ENCODE peak calls at places on chromosomes 3 and 15, in ten cellular contexts. A, N, Q, M, F, G, C, B, T and E are unnamed samples.

GRCh38 chr3:194257030-194257657 is 94.0 kb downstream of the CPN2 start:
- DNase-seq in A (no peak), N (no peak), Q (no peak), M (no peak), F (no peak), G (no peak), C (no peak), B (no peak), T (no peak), E (no peak)

GRCh38 chr3:23991236-23992050 is 46.4 kb downstream of the NR1D2 start:
- DNase-seq in A (no peak), N (no peak), Q (no peak), M (peak), F (peak), G (no peak), C (no peak), B (no peak), T (peak), E (no peak)

GRCh38 chr3:8239718-8240698 is 261.6 kb upstream of the LMCD1 start:
- DNase-seq in A (peak), N (no peak), Q (peak), M (peak), F (peak), G (peak), C (peak), B (peak), T (peak), E (no peak)

GRCh38 chr3:193342551-193342950 is 36.0 kb downstream of the ATP13A5 start:
- DNase-seq in A (peak), N (no peak), Q (no peak), M (peak), F (no peak), G (no peak), C (no peak), B (no peak), T (no peak), E (no peak)

GRCh38 chr15:70033109-70033508 is 64.6 kb downstream of the TLE3 start:
- DNase-seq in A (no peak), N (no peak), Q (no peak), M (no peak), F (no peak), G (no peak), C (no peak), B (no peak), T (no peak), E (peak)

GRCh38 chr3:170307998-170308398 is 49.5 kb upstream of the SKIL start:
- DNase-seq in A (peak), N (no peak), Q (no peak), M (peak), F (no peak), G (peak), C (peak), B (peak), T (peak), E (no peak)

GRCh38 chr3:127772273-127772672 is 50.0 kb downstream of the MGLL start:
- DNase-seq in A (no peak), N (no peak), Q (no peak), M (no peak), F (no peak), G (no peak), C (no peak), B (no peak), T (no peak), E (peak)

GRCh38 chr15:45551691-45552090 is 29.1 kb upstream of the SLC30A4 start:
- DNase-seq in A (no peak), N (no peak), Q (no peak), M (no peak), F (no peak), G (no peak), C (no peak), B (peak), T (peak), E (no peak)

GRCh38 chr3:43765417-43766030 is 74.8 kb downstream of the ABHD5 start:
- DNase-seq in A (no peak), N (peak), Q (no peak), M (peak), F (peak), G (no peak), C (no peak), B (peak), T (peak), E (no peak)

GRCh38 chr15:98483575-98484130 is 164.7 kb upstream of the IGF1R start:
- DNase-seq in A (no peak), N (no peak), Q (no peak), M (no peak), F (no peak), G (no peak), C (no peak), B (no peak), T (no peak), E (no peak)

GRCh38 chr15:82139823-82140268 is 94.0 kb upstream of the MEX3B start:
- DNase-seq in A (peak), N (no peak), Q (no peak), M (peak), F (peak), G (peak), C (peak), B (peak), T (peak), E (no peak)

GRCh38 chr3:101518421-101518871 is 5.4 kb upstream of the SENP7 start:
- DNase-seq in A (no peak), N (no peak), Q (no peak), M (no peak), F (peak), G (no peak), C (no peak), B (peak), T (peak), E (no peak)

GRCh38 chr3:71064976-71065763 is 518.4 kb downstream of the FOXP1 start:
- DNase-seq in A (peak), N (peak), Q (no peak), M (peak), F (peak), G (peak), C (peak), B (peak), T (peak), E (peak)

GRCh38 chr3:31981206-31982181 is at the start of the genes OSBPL10 and ZNF860:
- DNase-seq in A (peak), N (peak), Q (no peak), M (peak), F (peak), G (peak), C (peak), B (peak), T (peak), E (peak)

GRCh38 chr3:43950775-43951174 is 260.0 kb downstream of the ABHD5 start:
- DNase-seq in A (no peak), N (no peak), Q (no peak), M (no peak), F (no peak), G (no peak), C (no peak), B (no peak), T (no peak), E (no peak)

GRCh38 chr3:170499562-170500156 is 81.0 kb downstream of the CLDN11 start:
- DNase-seq in A (peak), N (peak), Q (no peak), M (peak), F (peak), G (peak), C (peak), B (peak), T (peak), E (no peak)

GRCh38 chr15:70789213-70789612 is 25.9 kb upstream of the UACA start:
- DNase-seq in A (peak), N (no peak), Q (no peak), M (peak), F (peak), G (peak), C (no peak), B (no peak), T (peak), E (no peak)

GRCh38 chr3:84299329-84299728 is 659.5 kb upstream of the CADM2 start:
- DNase-seq in A (no peak), N (no peak), Q (no peak), M (no peak), F (no peak), G (no peak), C (no peak), B (no peak), T (no peak), E (no peak)
- H3K4me3 ChIP-seq in A (no peak), N (no peak), Q (no peak), M (no peak), F (no peak), G (no peak), C (no peak), B (no peak), T (no peak), E (no peak)

DNA sequence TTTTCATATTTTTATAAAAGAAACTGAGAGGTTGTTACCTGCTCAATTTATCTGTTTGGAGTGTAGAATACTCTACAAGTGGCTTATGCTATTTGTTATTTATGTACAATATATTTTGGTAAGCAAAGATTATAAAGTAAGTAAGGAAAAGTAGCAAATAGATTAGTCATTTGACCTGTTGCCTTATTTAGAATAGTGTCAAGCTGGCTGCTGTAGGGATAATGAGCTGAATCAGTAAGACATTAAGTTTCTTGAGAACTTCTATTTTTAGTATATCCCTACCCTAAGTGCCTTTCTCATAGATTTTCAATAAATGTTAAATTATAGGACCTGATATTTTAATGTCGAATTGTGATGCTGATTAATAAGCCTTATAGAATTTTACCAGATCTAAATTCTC is 37.2 kb downstream of the ECT2 start:
- DNase-seq in A (no peak), N (no peak), Q (no peak), M (peak), F (peak), G (no peak), C (no peak), B (peak), T (peak), E (no peak)
- TF ChIP-seq CTCF in A (no peak), N (no peak), Q (no peak), M (no peak), F (no peak), G (no peak), C (no peak), B (no peak), T (no peak), E (no peak)

GRCh38 chr3:187292186-187292585 is 649 bp upstream of the MASP1 start:
- DNase-seq in A (no peak), N (no peak), Q (no peak), M (no peak), F (no peak), G (no peak), C (no peak), B (no peak), T (no peak), E (no peak)
- H3K4me3 ChIP-seq in A (no peak), N (no peak), Q (no peak), M (peak), F (no peak), G (no peak), C (peak), B (no peak), T (peak), E (no peak)

GRCh38 chr3:46705751-46706572 is 4.8 kb downstream of the TMIE start:
- DNase-seq in A (no peak), N (no peak), Q (no peak), M (peak), F (peak), G (peak), C (no peak), B (peak), T (peak), E (peak)
- TF ChIP-seq CTCF in A (no peak), N (no peak), Q (no peak), M (no peak), F (peak), G (peak), C (no peak), B (peak), T (peak), E (no peak)

DNA sequence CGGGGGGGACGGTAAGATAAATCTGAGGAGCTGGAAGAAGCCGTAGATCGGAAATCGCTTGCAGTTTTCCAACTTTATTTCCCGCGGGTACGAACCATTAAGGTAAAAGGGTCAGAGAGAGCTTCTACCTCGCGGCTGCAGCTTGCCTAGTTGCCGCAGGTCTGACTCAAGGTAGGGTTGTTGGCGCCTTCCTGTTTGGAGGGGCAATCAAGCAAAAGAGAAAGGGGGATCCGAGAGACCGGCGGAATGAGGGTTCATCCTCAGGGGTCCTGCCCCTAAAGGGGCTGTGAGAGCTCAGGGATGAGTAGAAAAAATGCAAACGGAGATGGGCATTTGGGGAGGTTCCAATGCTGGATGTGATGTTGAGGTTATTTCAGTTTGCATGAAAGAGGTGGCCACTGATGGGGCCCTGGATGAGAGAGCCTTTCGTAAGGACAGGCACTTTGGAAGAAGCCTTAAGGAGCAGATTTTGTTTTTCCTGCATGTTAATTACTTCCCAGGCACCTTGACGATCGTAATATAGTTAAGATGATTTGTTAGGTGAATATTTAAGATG is 265.4 kb downstream of the CGGBP1 start:
- DNase-seq in A (no peak), N (no peak), Q (no peak), M (no peak), F (no peak), G (no peak), C (no peak), B (no peak), T (no peak), E (peak)
- H3K4me3 ChIP-seq in A (no peak), N (peak), Q (no peak), M (no peak), F (peak), G (peak), C (peak), B (no peak), T (no peak), E (peak)

GRCh38 chr3:98985406-98985805 is 83.9 kb upstream of the DCBLD2 start:
- DNase-seq in A (no peak), N (no peak), Q (no peak), M (peak), F (peak), G (no peak), C (no peak), B (peak), T (no peak), E (no peak)

GRCh38 chr3:98990657-98991056 is 89.2 kb upstream of the DCBLD2 start:
- DNase-seq in A (no peak), N (no peak), Q (no peak), M (no peak), F (no peak), G (no peak), C (no peak), B (no peak), T (no peak), E (no peak)

GRCh38 chr3:98994128-98994762 is 92.8 kb upstream of the DCBLD2 start:
- DNase-seq in A (peak), N (peak), Q (no peak), M (peak), F (peak), G (peak), C (peak), B (peak), T (peak), E (no peak)

GRCh38 chr3:98986073-98986472 is 84.6 kb upstream of the DCBLD2 start:
- DNase-seq in A (peak), N (no peak), Q (no peak), M (peak), F (peak), G (peak), C (peak), B (peak), T (peak), E (no peak)

GRCh38 chr3:98991393-98991792 is 89.9 kb upstream of the DCBLD2 start:
- DNase-seq in A (no peak), N (no peak), Q (no peak), M (no peak), F (peak), G (no peak), C (peak), B (no peak), T (no peak), E (no peak)
- TF ChIP-seq CTCF in A (no peak), N (no peak), Q (no peak), M (no peak), F (peak), G (peak), C (peak), B (peak), T (peak), E (no peak)

DNA sequence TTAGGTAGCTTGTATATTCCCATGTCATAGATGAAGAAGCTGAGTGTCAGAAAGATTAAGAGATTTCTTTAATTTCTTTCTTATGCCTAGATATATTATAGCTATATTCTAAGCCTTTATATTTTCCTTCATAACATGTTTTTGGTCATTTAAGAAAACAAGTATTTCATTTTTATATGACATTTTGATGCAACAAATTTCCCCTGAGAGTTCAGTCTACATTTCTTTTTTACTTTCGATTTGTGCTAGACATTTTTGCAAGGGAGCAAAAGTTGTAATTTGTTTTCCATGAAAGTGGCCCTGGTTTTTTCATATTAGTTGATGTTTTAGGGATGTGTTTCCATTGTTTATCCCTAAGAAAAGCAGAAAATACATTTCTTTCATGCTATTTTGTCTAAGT is 344.9 kb downstream of the NLGN1 start:
- DNase-seq in A (no peak), N (no peak), Q (no peak), M (no peak), F (no peak), G (no peak), C (no peak), B (no peak), T (no peak), E (no peak)
- H3K4me3 ChIP-seq in A (no peak), N (peak), Q (no peak), M (no peak), F (no peak), G (no peak), C (no peak), B (no peak), T (no peak), E (no peak)

GRCh38 chr3:76570436-76571057 is 469.4 kb upstream of the ROBO2 start:
- DNase-seq in A (no peak), N (no peak), Q (no peak), M (peak), F (peak), G (no peak), C (peak), B (peak), T (peak), E (no peak)
- TF ChIP-seq CTCF in A (peak), N (peak), Q (peak), M (no peak), F (peak), G (peak), C (no peak), B (peak), T (peak), E (peak)